ENCODE peak calls at places on chromosome 5, in five cellular contexts. I is endothelial cell of umbilical vein, D is fibroblast of pulmonary artery, E is breast epithelium, Q is EH. L is an unnamed sample.

GRCh38 chr5:111422747-111423455 is 89.4 kb downstream of the STARD4 start:
- DNase-seq in I (no peak), D (no peak), E (no peak), Q (no peak), L (no peak)

GRCh38 chr5:60295423-60295822 is 401.9 kb upstream of the PDE4D start:
- DNase-seq in I (peak), D (peak), E (no peak), Q (peak), L (no peak)

GRCh38 chr5:67673618-67674017 is 477.0 kb upstream of the CD180 start:
- DNase-seq in I (no peak), D (no peak), E (no peak), Q (no peak), L (no peak)

GRCh38 chr5:38579105-38579504 is 22.7 kb upstream of the LIFR start:
- DNase-seq in I (no peak), D (no peak), E (no peak), Q (no peak), L (no peak)

GRCh38 chr5:160312960-160313734 is 783 bp upstream of the CCNJL start:
- DNase-seq in I (no peak), D (no peak), E (no peak), Q (no peak), L (no peak)

GRCh38 chr5:139635606-139636206 is 12.4 kb upstream of the CXXC5 start:
- DNase-seq in I (peak), D (peak), E (no peak), Q (peak), L (no peak)

GRCh38 chr5:96338624-96339023 is 94.4 kb downstream of the PCSK1 start:
- DNase-seq in I (no peak), D (peak), E (no peak), Q (peak), L (no peak)

GRCh38 chr5:92070786-92071185 is 687.7 kb upstream of the ARRDC3 start:
- DNase-seq in I (no peak), D (no peak), E (no peak), Q (no peak), L (no peak)

GRCh38 chr5:26031481-26031880 is 1006.9 kb downstream of the CDH9 start:
- DNase-seq in I (no peak), D (no peak), E (no peak), Q (no peak), L (no peak)

GRCh38 chr5:33936381-33937016 is at the start of gene RXFP3:
- DNase-seq in I (no peak), D (peak), E (no peak), Q (peak), L (no peak)

GRCh38 chr5:93794954-93795353 is 53.6 kb upstream of the POU5F2 start:
- DNase-seq in I (no peak), D (no peak), E (no peak), Q (no peak), L (no peak)

GRCh38 chr5:169416583-169417196 is 115.8 kb upstream of the SLIT3 start:
- DNase-seq in I (no peak), D (peak), E (no peak), Q (peak), L (no peak)

GRCh38 chr5:36147681-36148080 is 4.0 kb downstream of the LMBRD2 start:
- DNase-seq in I (peak), D (peak), E (no peak), Q (no peak), L (no peak)

GRCh38 chr5:74272831-74273545 is 367.5 kb downstream of the ENC1 start:
- DNase-seq in I (no peak), D (no peak), E (no peak), Q (peak), L (no peak)

GRCh38 chr5:68950111-68950510 is 143.7 kb upstream of the SLC30A5 start:
- DNase-seq in I (no peak), D (no peak), E (no peak), Q (no peak), L (no peak)

GRCh38 chr5:102296229-102296817 is at the start of gene SLCO4C1:
- DNase-seq in I (peak), D (peak), E (peak), Q (peak), L (peak)

GRCh38 chr5:172334196-172334595 is 50.6 kb upstream of the UBTD2 start:
- DNase-seq in I (no peak), D (no peak), E (no peak), Q (no peak), L (no peak)

GRCh38 chr5:32217886-32218396 is 43.8 kb upstream of the GOLPH3 start:
- DNase-seq in I (no peak), D (peak), E (no peak), Q (peak), L (no peak)

L was measured in activated gamma-delta T cell treated with Interleukin-2 at 50 U/mL for 16 hours.